ENCODE peak calls at places on chromosomes 12 and 14, in four cellular contexts. One of them, this sample, is unnamed.
A peak's percentile ranks its signal among the peaks of the same experiment; 100 is the strongest.

GRCh38 chr14:72907886-72908285 is 14.0 kb upstream of the DPF3 start:
- DNase-seq in GM23338: no peak
- DNase-seq in Panc1: no peak
- DNase-seq in tibial artery: no peak
- DNase-seq in this sample: no peak

GRCh38 chr12:3328081-3328480 is 162.9 kb upstream of the PRMT8 start:
- DNase-seq in GM23338: no peak
- DNase-seq in Panc1: no peak
- DNase-seq in tibial artery: no peak
- DNase-seq in this sample: no peak

GRCh38 chr14:88618476-88618875 is 55.6 kb downstream of the ZC3H14 start:
- DNase-seq in GM23338: peak; percentile 41
- DNase-seq in Panc1: no peak
- DNase-seq in tibial artery: no peak
- DNase-seq in this sample: peak; percentile 18

GRCh38 chr12:110135012-110135411 is 10.9 kb downstream of the IFT81 start:
- DNase-seq in GM23338: no peak
- DNase-seq in Panc1: no peak
- DNase-seq in tibial artery: no peak
- DNase-seq in this sample: no peak

GRCh38 chr12:1003600-1004271 is 12.7 kb downstream of the ERC1 start:
- DNase-seq in GM23338: no peak
- DNase-seq in Panc1: no peak
- DNase-seq in tibial artery: no peak
- DNase-seq in this sample: no peak

GRCh38 chr12:12927211-12928079 is 24.5 kb downstream of the GPRC5D start:
- DNase-seq in GM23338: no peak
- DNase-seq in Panc1: no peak
- DNase-seq in tibial artery: no peak
- DNase-seq in this sample: no peak

GRCh38 chr12:9049520-9050133 is 60.3 kb downstream of the KLRG1 start:
- DNase-seq in GM23338: peak; percentile 82
- DNase-seq in Panc1: no peak
- DNase-seq in tibial artery: no peak
- DNase-seq in this sample: no peak

GRCh38 chr12:27709932-27710591 is 570 bp upstream of the MRPS35 start:
- DNase-seq in GM23338: no peak
- DNase-seq in Panc1: peak; percentile 75
- DNase-seq in tibial artery: no peak
- DNase-seq in this sample: no peak

GRCh38 chr12:115375188-115375991 is 691.4 kb upstream of the TBX3 start:
- DNase-seq in GM23338: no peak
- DNase-seq in Panc1: no peak
- DNase-seq in tibial artery: no peak
- DNase-seq in this sample: no peak

GRCh38 chr14:89252887-89253532 is 164.0 kb downstream of the FOXN3 start:
- DNase-seq in GM23338: peak; percentile 57
- DNase-seq in Panc1: no peak
- DNase-seq in tibial artery: peak; percentile 38
- DNase-seq in this sample: no peak

GRCh38 chr12:25855716-25856115 is 102.8 kb upstream of the RASSF8 start:
- DNase-seq in GM23338: no peak
- DNase-seq in Panc1: no peak
- DNase-seq in tibial artery: no peak
- DNase-seq in this sample: no peak

GRCh38 chr14:104691546-104692260 is 2.3 kb downstream of the INF2 start:
- DNase-seq in GM23338: no peak
- DNase-seq in Panc1: no peak
- DNase-seq in tibial artery: no peak
- DNase-seq in this sample: no peak
- H3K27ac ChIP-seq in GM23338: no peak overlapping the region
- H3K27ac ChIP-seq in Panc1: peak overlapping the region; percentile 88
- H3K27ac ChIP-seq in tibial artery: peak overlapping the region; percentile 88
- H3K27ac ChIP-seq in this sample: no peak overlapping the region

GRCh38 chr14:64942531-64943111 is at the start of gene GPX2:
- DNase-seq in GM23338: no peak
- DNase-seq in Panc1: no peak
- DNase-seq in tibial artery: no peak
- DNase-seq in this sample: no peak
- H3K4me3 ChIP-seq in GM23338: no peak within 1 kb of the TSS
- H3K4me3 ChIP-seq in Panc1: no peak within 1 kb of the TSS
- H3K4me3 ChIP-seq in tibial artery: no peak within 1 kb of the TSS
- H3K4me3 ChIP-seq in this sample: no peak within 1 kb of the TSS

GRCh38 chr12:52575948-52576347 is 2.3 kb upstream of the KRT74 start:
- DNase-seq in GM23338: no peak
- DNase-seq in Panc1: no peak
- DNase-seq in tibial artery: no peak
- DNase-seq in this sample: no peak
- H3K27ac ChIP-seq in GM23338: no peak overlapping the region
- H3K27ac ChIP-seq in Panc1: no peak overlapping the region
- H3K27ac ChIP-seq in tibial artery: no peak overlapping the region
- H3K27ac ChIP-seq in this sample: no peak overlapping the region

GRCh38 chr14:35827678-35828472 is 1.7 kb downstream of the BRMS1L start:
- DNase-seq in GM23338: no peak
- DNase-seq in Panc1: no peak
- DNase-seq in tibial artery: no peak
- DNase-seq in this sample: no peak
- H3K4me3 ChIP-seq in GM23338: peak overlapping the region; percentile 93
- H3K4me3 ChIP-seq in Panc1: peak overlapping the region; percentile 63
- H3K4me3 ChIP-seq in tibial artery: no peak overlapping the region
- H3K4me3 ChIP-seq in this sample: no peak overlapping the region

GRCh38 chr12:93466625-93467350 is 526 bp upstream of the MRPL42 start:
- DNase-seq in GM23338: no peak
- DNase-seq in Panc1: no peak
- DNase-seq in tibial artery: no peak
- DNase-seq in this sample: no peak
- H3K27ac ChIP-seq in GM23338: no peak overlapping the region
- H3K27ac ChIP-seq in Panc1: no peak overlapping the region
- H3K27ac ChIP-seq in tibial artery: peak overlapping the region; percentile 86
- H3K27ac ChIP-seq in this sample: no peak overlapping the region